ENCODE peak calls at places on chromosomes 12 and 14, in eight cellular contexts. D is GM23248; E is mesenchymal stem cell; Z is heart right ventricle; I is aorta; T is left ventricle myocardium inferior; Y is HCT116; Q is CD8-positive, alpha-beta T cell. S is an unnamed sample.

GRCh38 chr12:84856156-84856900 is 56.3 kb downstream of the SLC6A15 start:
- DNase-seq in D (peak; percentile 39), E (peak; percentile 6), Z (no peak), I (no peak), T (no peak), Y (no peak), Q (no peak), S (no peak)

GRCh38 chr12:50647479-50647878 is 116.4 kb upstream of the ATF1 start:
- DNase-seq in D (peak; percentile 52), E (no peak), Z (no peak), I (no peak), T (no peak), Y (peak; percentile 72), Q (no peak), S (peak; percentile 34)

GRCh38 chr12:27185234-27186045 is 58.6 kb upstream of the STK38L start:
- DNase-seq in D (peak; percentile 86), E (peak; percentile 83), Z (no peak), I (no peak), T (no peak), Y (no peak), Q (no peak), S (no peak)

GRCh38 chr14:68687746-68688145 is 105.1 kb downstream of the ZFP36L1 start:
- DNase-seq in D (peak; percentile 95), E (peak; percentile 89), Z (no peak), I (no peak), T (no peak), Y (peak; percentile 70), Q (no peak), S (no peak)

GRCh38 chr14:77000340-77001235 is 27.9 kb downstream of the IRF2BPL start:
- DNase-seq in D (peak; percentile 89), E (peak; percentile 96), Z (no peak), I (no peak), T (peak; percentile 32), Y (no peak), Q (no peak), S (peak; percentile 39)

GRCh38 chr14:21071225-21072041 is 1.3 kb downstream of the ARHGEF40 start:
- DNase-seq in D (peak; percentile 97), E (peak; percentile 96), Z (peak; percentile 91), I (peak; percentile 96), T (peak; percentile 91), Y (no peak), Q (peak; percentile 55), S (peak; percentile 50)

GRCh38 chr12:19946549-19946948 is 421.8 kb upstream of the PDE3A start:
- DNase-seq in D (peak; percentile 92), E (peak; percentile 96), Z (no peak), I (no peak), T (no peak), Y (no peak), Q (no peak), S (no peak)

GRCh38 chr14:72868500-72868899 is 25.4 kb downstream of the DPF3 start:
- DNase-seq in D (no peak), E (no peak), Z (no peak), I (no peak), T (no peak), Y (no peak), Q (no peak), S (no peak)

GRCh38 chr14:20622816-20623291 is 18.6 kb downstream of the OR6S1 start:
- DNase-seq in D (peak; percentile 22), E (no peak), Z (no peak), I (no peak), T (no peak), Y (no peak), Q (no peak), S (no peak)

GRCh38 chr14:89574420-89574819 is 157.4 kb upstream of the FOXN3 start:
- DNase-seq in D (no peak), E (no peak), Z (no peak), I (no peak), T (no peak), Y (no peak), Q (no peak), S (no peak)

GRCh38 chr14:67881225-67881624 is 61.6 kb downstream of the RAD51B start:
- DNase-seq in D (no peak), E (no peak), Z (no peak), I (no peak), T (no peak), Y (no peak), Q (no peak), S (no peak)

GRCh38 chr14:76203086-76204001 is 51.6 kb downstream of the GPATCH2L start:
- DNase-seq in D (peak; percentile 92), E (peak; percentile 98), Z (peak; percentile 7), I (peak; percentile 59), T (no peak), Y (no peak), Q (no peak), S (no peak)

GRCh38 chr12:112945515-112945914 is 7.2 kb downstream of the OAS3 start:
- DNase-seq in D (no peak), E (no peak), Z (no peak), I (no peak), T (no peak), Y (no peak), Q (no peak), S (no peak)

GRCh38 chr12:12859690-12860089 is 31.7 kb upstream of the GPRC5A start:
- DNase-seq in D (peak; percentile 26), E (no peak), Z (no peak), I (no peak), T (no peak), Y (no peak), Q (no peak), S (no peak)

GRCh38 chr14:90523544-90523943 is 126.7 kb downstream of the CALM1 start:
- DNase-seq in D (peak; percentile 71), E (peak; percentile 35), Z (no peak), I (peak; percentile 74), T (no peak), Y (no peak), Q (no peak), S (no peak)

GRCh38 chr14:21825147-21825743 is 151.6 kb upstream of the OR4E1 start:
- DNase-seq in D (peak; percentile 8), E (peak; percentile 11), Z (no peak), I (no peak), T (no peak), Y (peak; percentile 48), Q (no peak), S (peak; percentile 34)

GRCh38 chr12:28253175-28253641 is 63.0 kb downstream of the CCDC91 start:
- DNase-seq in D (peak; percentile 53), E (no peak), Z (no peak), I (no peak), T (no peak), Y (no peak), Q (no peak), S (no peak)

GRCh38 chr12:130715150-130715995 is 726 bp downstream of the RIMBP2 start:
- DNase-seq in D (no peak), E (no peak), Z (no peak), I (no peak), T (no peak), Y (no peak), Q (no peak), S (no peak)

GRCh38 chr12:130713581-130713991 is 2.5 kb downstream of the RIMBP2 start:
- DNase-seq in D (peak; percentile 22), E (no peak), Z (no peak), I (no peak), T (no peak), Y (no peak), Q (no peak), S (no peak)

GRCh38 chr12:130714591-130715149 is 1.4 kb downstream of the RIMBP2 start:
- DNase-seq in D (no peak), E (no peak), Z (no peak), I (no peak), T (no peak), Y (no peak), Q (no peak), S (no peak)

GRCh38 chr12:130712346-130713065 is 3.6 kb downstream of the RIMBP2 start:
- DNase-seq in D (no peak), E (no peak), Z (no peak), I (no peak), T (no peak), Y (no peak), Q (no peak), S (no peak)

GRCh38 chr12:130714091-130714590 is 2.0 kb downstream of the RIMBP2 start:
- DNase-seq in D (no peak), E (no peak), Z (no peak), I (no peak), T (no peak), Y (no peak), Q (no peak), S (no peak)
- H3K4me3 ChIP-seq in D (no peak overlapping the region), E (no peak overlapping the region), Z (peak overlapping the region; percentile 27), I (no peak overlapping the region), T (peak overlapping the region; percentile 54), Y (no peak overlapping the region), Q (no peak overlapping the region), S (no peak overlapping the region)

DNA sequence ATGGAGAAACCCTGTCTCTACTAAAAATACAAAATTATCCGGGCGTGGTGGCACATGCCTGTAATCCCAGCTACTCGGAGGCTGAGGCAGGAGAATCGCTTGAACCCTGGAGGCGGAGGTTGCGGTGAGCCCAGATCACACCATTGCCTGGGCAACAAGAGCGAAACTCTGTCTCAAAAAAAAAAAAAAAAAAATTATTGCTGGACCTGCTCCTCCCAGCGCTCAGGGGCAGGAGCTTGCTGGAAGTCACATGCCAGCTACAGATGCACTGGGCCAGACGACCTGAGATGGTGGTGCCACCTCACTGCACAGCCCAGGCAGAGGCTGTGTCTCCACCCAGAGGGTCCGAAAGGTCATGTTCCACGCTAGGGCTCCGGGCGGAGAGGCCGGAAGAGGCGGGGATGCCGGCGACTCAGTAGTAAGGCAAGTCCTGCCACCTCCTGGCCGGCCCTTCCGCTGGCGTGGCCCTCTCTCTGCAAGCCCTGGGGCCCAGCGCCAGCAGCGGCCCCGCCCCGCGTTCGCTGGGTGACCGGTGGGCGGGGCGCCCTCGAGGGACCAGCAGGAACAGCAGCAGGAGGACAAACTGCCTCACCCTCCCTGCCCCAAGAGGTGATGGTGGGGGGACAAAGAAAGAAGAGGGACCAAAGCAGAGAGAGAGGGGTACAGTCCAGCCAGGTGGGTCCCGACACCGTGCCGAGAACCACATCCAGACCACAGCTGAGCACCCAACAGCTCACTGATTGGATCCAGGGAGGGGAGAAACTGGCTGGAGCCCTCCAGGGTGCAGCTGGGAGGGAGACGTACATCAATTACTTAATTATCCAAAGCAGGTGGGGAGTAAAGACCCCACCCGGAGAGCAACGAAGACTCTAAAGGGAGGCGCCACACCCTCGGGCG is 3.6 kb upstream of the RHOF start:
- DNase-seq in D (peak; percentile 96), E (peak; percentile 92), Z (peak; percentile 92), I (peak; percentile 98), T (peak; percentile 96), Y (peak; percentile 84), Q (no peak), S (peak; percentile 75)
- H3K4me1 ChIP-seq in D (peaks cover 38% of the 10 kb centered on the region), E (peaks cover 63% of the 10 kb centered on the region), Z (peaks cover 62% of the 10 kb centered on the region), I (no peaks in the 10 kb centered on the region), T (peaks cover 93% of the 10 kb centered on the region), Y (peaks cover 89% of the 10 kb centered on the region), Q (peaks cover 39% of the 10 kb centered on the region), S (peaks cover 45% of the 10 kb centered on the region)

DNA sequence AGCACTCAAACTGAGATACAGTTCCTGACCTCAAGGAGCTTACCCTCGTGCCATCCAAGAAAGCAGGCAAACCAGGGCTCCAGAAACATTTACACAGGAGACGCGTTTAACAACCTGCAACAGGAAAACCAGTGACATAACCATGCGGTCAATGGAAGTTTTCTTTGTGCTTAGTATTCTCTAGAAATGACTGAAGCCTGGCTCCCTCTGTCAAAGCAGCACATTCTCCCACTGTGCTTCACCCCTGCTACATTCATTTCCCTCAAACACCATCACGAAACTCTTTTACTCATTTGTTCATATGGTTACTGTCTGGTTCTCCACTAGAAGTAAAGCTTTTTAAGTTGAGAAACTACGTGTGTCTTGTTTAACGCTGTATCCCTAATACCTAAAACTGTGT is 161.3 kb upstream of the CCND2 start:
- DNase-seq in D (no peak), E (no peak), Z (no peak), I (no peak), T (no peak), Y (no peak), Q (no peak), S (no peak)
- H3K4me3 ChIP-seq in D (no peak overlapping the region), E (no peak overlapping the region), Z (no peak overlapping the region), I (no peak overlapping the region), T (no peak overlapping the region), Y (no peak overlapping the region), Q (no peak overlapping the region), S (no peak overlapping the region)

GRCh38 chr12:95201056-95201670 is 16.1 kb downstream of the FGD6 start:
- DNase-seq in D (peak; percentile 75), E (peak; percentile 8), Z (no peak), I (no peak), T (no peak), Y (no peak), Q (no peak), S (no peak)
- H3K4me1 ChIP-seq in D (peaks cover 62% of the 10 kb centered on the region), E (peaks cover 12% of the 10 kb centered on the region), Z (peaks cover 35% of the 10 kb centered on the region), I (no peaks in the 10 kb centered on the region), T (peaks cover 60% of the 10 kb centered on the region), Y (peaks cover 68% of the 10 kb centered on the region), Q (no peaks in the 10 kb centered on the region), S (peaks cover 34% of the 10 kb centered on the region)